ENCODE peak calls at places on chromosomes 1 and 21, in nine cellular contexts. I is sigmoid colon; E is T-helper 1 cell; A is dermis blood vessel endothelial cell; W is RPMI8226; Q is progenitor cell of endocrine pancreas; Z is astrocyte of the cerebellum; R is CD8-positive, alpha-beta T cell; Y is stimulated activated CD4-positive, alpha-beta T cell treated with anti-CD3 and anti-CD28 coated beads, Interleukin-4, amount 100 ng/mL, for 1 hour. M is an unnamed sample.

GRCh38 chr1:54051936-54052469 is 1.0 kb downstream of the TMEM59 start:
- DNase-seq in A (peak), Y (no peak), Z (peak), Q (no peak), R (no peak), E (no peak), W (peak), I (no peak), M (no peak)

GRCh38 chr1:233631810-233632375 is 18.0 kb downstream of the KCNK1 start:
- DNase-seq in Y (no peak), E (no peak), W (no peak), Z (no peak), Q (no peak), R (no peak), A (no peak), I (no peak), M (no peak)

GRCh38 chr1:15352122-15352957 is 57.3 kb upstream of the EFHD2 start:
- DNase-seq in Y (peak), I (no peak), Z (no peak), R (no peak), A (peak), E (no peak), Q (no peak), W (no peak), M (peak)

GRCh38 chr1:99647460-99647859 is 1.5 kb downstream of the PALMD start:
- DNase-seq in Y (no peak), E (no peak), A (peak), R (no peak), I (no peak), Z (no peak), Q (no peak), W (no peak), M (no peak)

GRCh38 chr1:11802973-11803885 is 2.5 kb downstream of the MTHFR start:
- DNase-seq in Q (peak), R (peak), W (peak), Z (peak), E (peak), A (peak), Y (peak), I (peak), M (peak)

GRCh38 chr21:43343095-43343991 is 83.6 kb downstream of the SIK1 start:
- DNase-seq in I (no peak), Z (no peak), A (no peak), R (no peak), W (peak), E (no peak), Q (peak), Y (no peak), M (no peak)

GRCh38 chr21:31338892-31339368 is 5.1 kb downstream of the TIAM1 start:
- DNase-seq in I (no peak), R (no peak), Q (no peak), W (no peak), Y (no peak), E (no peak), Z (peak), A (no peak), M (no peak)

GRCh38 chr1:18160290-18160942 is 52.8 kb downstream of the IGSF21 start:
- DNase-seq in Z (no peak), Q (no peak), E (no peak), I (peak), W (peak), R (no peak), A (no peak), Y (no peak), M (no peak)

GRCh38 chr21:38769253-38769780 is 36.4 kb upstream of the ETS2 start:
- DNase-seq in Z (peak), A (no peak), R (no peak), W (no peak), I (no peak), E (no peak), Y (no peak), Q (no peak), M (no peak)

GRCh38 chr1:32925360-32926142 is 24.4 kb upstream of the TMEM54 start:
- DNase-seq in Y (no peak), W (no peak), Q (no peak), I (no peak), E (no peak), Z (no peak), R (no peak), A (peak), M (no peak)